ENCODE peak calls at places on chromosomes 12 and 14, in five cellular contexts. F, Y, N, I and G are unnamed samples.

GRCh38 chr12:24408305-24408704 is 458.8 kb upstream of the SOX5 start:
- DNase-seq in F (no peak), Y (no peak), N (no peak), I (no peak), G (no peak)

GRCh38 chr12:21528953-21529352 is 2.9 kb downstream of the SPX start:
- DNase-seq in F (no peak), Y (no peak), N (no peak), I (no peak), G (no peak)

GRCh38 chr12:58443273-58443980 is 476.9 kb downstream of the LRIG3 start:
- DNase-seq in F (peak; percentile 52), Y (peak; percentile 13), N (peak; percentile 45), I (no peak), G (peak; percentile 49)

GRCh38 chr14:20460458-20461229 is 590 bp downstream of the PIP4P1 start:
- DNase-seq in F (peak; percentile 75), Y (no peak), N (peak; percentile 63), I (no peak), G (peak; percentile 16)

GRCh38 chr12:60194682-60195081 is 598.9 kb downstream of the SLC16A7 start:
- DNase-seq in F (no peak), Y (peak; percentile 74), N (no peak), I (no peak), G (no peak)

GRCh38 chr12:58566599-58566998 is 353.7 kb downstream of the LRIG3 start:
- DNase-seq in F (no peak), Y (peak; percentile 98), N (no peak), I (no peak), G (no peak)

GRCh38 chr12:47939009-47939601 is 24.3 kb upstream of the TMEM106C start:
- DNase-seq in F (no peak), Y (no peak), N (peak; percentile 17), I (no peak), G (no peak)

GRCh38 chr14:103576371-103577024 is 13.7 kb downstream of the COA8 start:
- DNase-seq in F (no peak), Y (peak; percentile 80), N (peak; percentile 58), I (peak; percentile 71), G (peak; percentile 88)

GRCh38 chr12:123516221-123516780 is 17.2 kb downstream of the RILPL1 start:
- DNase-seq in F (no peak), Y (no peak), N (peak; percentile 69), I (no peak), G (peak; percentile 100)

GRCh38 chr12:75722714-75723200 is 211.3 kb upstream of the KRR1 start:
- DNase-seq in F (no peak), Y (peak; percentile 93), N (no peak), I (no peak), G (no peak)

GRCh38 chr12:2112401-2112800 is 59.6 kb downstream of the CACNA1C start:
- DNase-seq in F (no peak), Y (no peak), N (no peak), I (no peak), G (no peak)

GRCh38 chr14:35742448-35742847 is 66.6 kb downstream of the RALGAPA1 start:
- DNase-seq in F (no peak), Y (no peak), N (no peak), I (no peak), G (no peak)

GRCh38 chr14:68401320-68401719 is 391.5 kb downstream of the ZFP36L1 start:
- DNase-seq in F (no peak), Y (peak; percentile 34), N (no peak), I (no peak), G (peak; percentile 90)
- H2AK5ac ChIP-seq in F (no peak overlapping the region), Y (peak overlapping the region; percentile 22), N (no peak overlapping the region), I (no peak overlapping the region), G (no peak overlapping the region)

GRCh38 chr12:69392146-69392928 is 32.8 kb downstream of the YEATS4 start:
- DNase-seq in F (no peak), Y (peak; percentile 13), N (no peak), I (no peak), G (no peak)
- H2AK5ac ChIP-seq in F (no peak overlapping the region), Y (no peak overlapping the region), N (no peak overlapping the region), I (no peak overlapping the region), G (no peak overlapping the region)

GRCh38 chr14:34732802-34733201 is 18.4 kb upstream of the CFL2 start:
- DNase-seq in F (no peak), Y (no peak), N (no peak), I (no peak), G (no peak)
- H2AK5ac ChIP-seq in F (no peak overlapping the region), Y (no peak overlapping the region), N (no peak overlapping the region), I (no peak overlapping the region), G (no peak overlapping the region)

GRCh38 chr12:15855646-15856045 is 26.5 kb upstream of the STRAP start:
- DNase-seq in F (no peak), Y (peak; percentile 70), N (no peak), I (no peak), G (no peak)

GRCh38 chr12:15854916-15855315 is 27.3 kb upstream of the STRAP start:
- DNase-seq in F (no peak), Y (no peak), N (no peak), I (peak; percentile 44), G (peak; percentile 76)

GRCh38 chr12:15852383-15852782 is 29.8 kb upstream of the STRAP start:
- DNase-seq in F (no peak), Y (peak; percentile 74), N (no peak), I (no peak), G (peak; percentile 57)

GRCh38 chr12:15851919-15852318 is 30.3 kb upstream of the STRAP start:
- DNase-seq in F (no peak), Y (no peak), N (no peak), I (no peak), G (peak; percentile 48)

DNA sequence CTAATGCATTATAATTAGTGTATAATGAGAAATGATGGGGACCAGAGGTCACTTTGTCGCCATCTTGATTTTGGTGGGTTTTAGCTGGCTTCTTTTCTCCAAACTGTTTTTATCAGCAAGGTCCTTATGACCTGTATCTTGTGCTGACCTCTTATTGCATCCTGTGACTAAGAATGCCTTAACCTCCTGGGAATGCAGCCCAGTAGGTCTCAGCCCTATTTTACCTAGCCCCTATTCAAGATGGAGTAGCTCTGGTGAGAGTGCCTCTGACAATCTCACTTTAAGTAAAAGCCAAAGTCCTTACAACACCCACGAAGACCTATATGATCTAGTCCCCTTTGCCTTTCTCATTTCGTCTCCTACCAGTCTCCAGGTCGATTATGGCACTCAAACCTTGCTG is 28.3 kb upstream of the STRAP start:
- DNase-seq in F (no peak), Y (no peak), N (no peak), I (no peak), G (peak; percentile 77)
- H2AK5ac ChIP-seq in F (no peak overlapping the region), Y (peak overlapping the region; percentile 29), N (no peak overlapping the region), I (no peak overlapping the region), G (no peak overlapping the region)

GRCh38 chr12:45220366-45220931 is 4.6 kb downstream of the ANO6 start:
- DNase-seq in F (no peak), Y (no peak), N (no peak), I (no peak), G (peak; percentile 27)

GRCh38 chr12:45217846-45218245 is 2.0 kb downstream of the ANO6 start:
- DNase-seq in F (no peak), Y (peak; percentile 12), N (no peak), I (no peak), G (no peak)

GRCh38 chr12:45223868-45224267 is 8.0 kb downstream of the ANO6 start:
- DNase-seq in F (no peak), Y (no peak), N (no peak), I (no peak), G (no peak)

GRCh38 chr12:45219621-45220020 is 3.7 kb downstream of the ANO6 start:
- DNase-seq in F (no peak), Y (no peak), N (no peak), I (no peak), G (no peak)

GRCh38 chr12:45220961-45221360 is 5.1 kb downstream of the ANO6 start:
- DNase-seq in F (no peak), Y (no peak), N (no peak), I (no peak), G (no peak)
- H2AK5ac ChIP-seq in F (no peak overlapping the region), Y (no peak overlapping the region), N (no peak overlapping the region), I (no peak overlapping the region), G (no peak overlapping the region)

DNA sequence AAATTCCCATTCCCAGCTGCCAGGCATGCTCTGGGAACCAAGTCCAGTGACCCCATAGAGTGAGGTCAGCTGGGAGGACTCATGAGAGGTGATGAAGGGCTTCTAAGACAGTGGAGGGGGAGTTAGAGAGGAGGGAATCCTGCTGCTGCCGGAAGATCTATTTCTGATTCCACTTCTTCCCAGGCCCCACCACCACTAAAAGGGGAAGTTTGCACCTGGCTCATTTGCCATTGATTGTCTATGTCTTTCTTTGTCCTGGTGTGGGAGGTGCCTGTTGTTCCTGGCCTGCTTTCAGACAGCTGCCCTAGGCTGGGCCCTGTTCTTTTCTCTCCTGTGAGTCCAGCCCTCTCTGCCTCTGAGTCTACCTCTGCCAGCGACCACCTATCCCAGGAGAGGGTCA is 3.0 kb upstream of the KRT6A start:
- DNase-seq in F (no peak), Y (no peak), N (no peak), I (no peak), G (no peak)
- H2AK5ac ChIP-seq in F (no peak overlapping the region), Y (no peak overlapping the region), N (no peak overlapping the region), I (peak overlapping the region; percentile 9), G (no peak overlapping the region)

DNA sequence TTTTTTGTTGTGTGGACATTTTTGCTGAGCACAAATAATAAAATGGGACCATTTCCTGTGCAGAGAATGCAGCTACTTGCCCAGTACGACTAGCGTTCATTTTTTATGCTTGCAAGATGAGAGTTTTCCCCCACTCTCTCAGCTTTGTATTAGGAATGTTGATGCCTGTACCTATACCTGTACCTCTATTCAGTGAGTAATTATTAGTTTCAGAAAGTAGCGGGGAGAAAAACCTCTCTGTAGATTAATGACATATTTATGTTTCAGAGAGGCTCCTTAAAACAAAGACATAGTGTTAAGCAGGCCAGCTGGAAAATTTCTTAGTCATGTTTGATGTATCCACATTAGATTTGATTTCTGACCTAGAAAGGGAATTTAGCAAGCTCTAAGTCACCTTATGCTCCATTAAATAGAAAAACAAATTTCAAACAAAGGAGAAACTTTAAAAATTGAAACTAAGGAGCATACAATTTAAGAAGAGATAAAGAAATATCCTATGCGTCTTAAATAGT is 146.6 kb downstream of the SRGAP1 start:
- DNase-seq in F (no peak), Y (peak; percentile 48), N (no peak), I (no peak), G (no peak)
- H2AK5ac ChIP-seq in F (no peak overlapping the region), Y (no peak overlapping the region), N (no peak overlapping the region), I (no peak overlapping the region), G (no peak overlapping the region)